ENCODE peak calls at places on chromosomes 7 and 10, in four cellular contexts. D is psoas muscle; Z is CD4-positive, alpha-beta memory T cell; G is tibial nerve. J is an unnamed sample.
A peak's percentile ranks its signal among the peaks of the same experiment; 100 is the strongest.

GRCh38 chr7:73667344-73668102 is at the start of gene VPS37D:
- DNase-seq in D (peak; percentile 94), Z (peak; percentile 96), G (peak; percentile 84), J (peak; percentile 83)

GRCh38 chr7:55477781-55478374 is 94.4 kb downstream of the VOPP1 start:
- DNase-seq in D (no peak), Z (no peak), G (no peak), J (no peak)

GRCh38 chr7:134851141-134851540 is 71.7 kb downstream of the CALD1 start:
- DNase-seq in D (no peak), Z (no peak), G (no peak), J (no peak)

GRCh38 chr10:48491422-48492139 is 113.3 kb downstream of the ARHGAP22 start:
- DNase-seq in D (no peak), Z (no peak), G (no peak), J (no peak)

GRCh38 chr7:137262599-137262998 is 80.9 kb downstream of the PTN start:
- DNase-seq in D (no peak), Z (no peak), G (no peak), J (no peak)

GRCh38 chr7:106905734-106906133 is 40.7 kb downstream of the PIK3CG start:
- DNase-seq in D (no peak), Z (no peak), G (no peak), J (no peak)

GRCh38 chr10:127043312-127043711 is 138.1 kb downstream of the DOCK1 start:
- DNase-seq in D (no peak), Z (no peak), G (no peak), J (no peak)

GRCh38 chr7:11491811-11492210 is 340.2 kb downstream of the THSD7A start:
- DNase-seq in D (no peak), Z (no peak), G (no peak), J (no peak)

GRCh38 chr7:80133361-80134104 is 1.1 kb upstream of the GNAI1 start:
- DNase-seq in D (no peak), Z (no peak), G (no peak), J (no peak)

GRCh38 chr7:132280335-132280734 is 295.9 kb downstream of the PLXNA4 start:
- DNase-seq in D (no peak), Z (no peak), G (no peak), J (no peak)

GRCh38 chr7:106119719-106120118 is 7.6 kb upstream of the SYPL1 start:
- DNase-seq in D (no peak), Z (no peak), G (no peak), J (no peak)

GRCh38 chr7:29977926-29978652 is 11.5 kb downstream of the SCRN1 start:
- DNase-seq in D (no peak), Z (no peak), G (no peak), J (no peak)

GRCh38 chr7:54798569-54798968 is 39.6 kb upstream of the SEC61G start:
- DNase-seq in D (no peak), Z (no peak), G (no peak), J (no peak)

GRCh38 chr10:51162002-51162401 is 87.7 kb downstream of the PRKG1 start:
- DNase-seq in D (no peak), Z (no peak), G (no peak), J (no peak)

GRCh38 chr7:95811846-95812445 is 39.6 kb downstream of the DYNC1I1 start:
- DNase-seq in D (no peak), Z (no peak), G (no peak), J (no peak)

GRCh38 chr7:134690614-134691504 is 44.2 kb downstream of the BPGM start:
- DNase-seq in D (no peak), Z (no peak), G (no peak), J (no peak)

GRCh38 chr10:3273966-3274365 is 101.4 kb upstream of the PITRM1 start:
- DNase-seq in D (no peak), Z (no peak), G (no peak), J (no peak)

GRCh38 chr10:1074748-1075358 is 18.7 kb downstream of the WDR37 start:
- DNase-seq in D (no peak), Z (no peak), G (no peak), J (no peak)

GRCh38 chr7:48213226-48213625 is 42.0 kb downstream of the ABCA13 start:
- DNase-seq in D (no peak), Z (no peak), G (no peak), J (no peak)

GRCh38 chr10:37703833-37704382 is 153.5 kb downstream of the ZNF248 start:
- DNase-seq in D (no peak), Z (no peak), G (no peak), J (no peak)

GRCh38 chr10:34547283-34547682 is 267.8 kb downstream of the PARD3 start:
- DNase-seq in D (no peak), Z (no peak), G (no peak), J (no peak)

GRCh38 chr10:17737021-17737965 is 14.7 kb upstream of the TMEM236 start:
- DNase-seq in D (peak; percentile 67), Z (peak; percentile 20), G (no peak), J (no peak)

GRCh38 chr10:117137031-117137910 is 799 bp downstream of the VAX1 start:
- DNase-seq in D (no peak), Z (no peak), G (no peak), J (no peak)

GRCh38 chr10:99531026-99531695 is 1.6 kb upstream of the NKX2-3 start:
- DNase-seq in D (no peak), Z (no peak), G (no peak), J (no peak)

GRCh38 chr7:2163565-2163964 is 69.2 kb downstream of the MAD1L1 start:
- DNase-seq in D (peak; percentile 25), Z (no peak), G (no peak), J (no peak)

GRCh38 chr7:157793973-157794763 is 457.4 kb downstream of the DNAJB6 start:
- DNase-seq in D (peak; percentile 23), Z (no peak), G (no peak), J (no peak)

GRCh38 chr7:39252916-39253315 is 275.2 kb downstream of the POU6F2 start:
- DNase-seq in D (no peak), Z (no peak), G (no peak), J (no peak)

GRCh38 chr10:119241066-119241465 is 33.7 kb downstream of the GRK5 start:
- DNase-seq in D (no peak), Z (no peak), G (no peak), J (no peak)

GRCh38 chr10:19767876-19768275 is 48.4 kb upstream of the PLXDC2 start:
- DNase-seq in D (no peak), Z (no peak), G (no peak), J (no peak)

GRCh38 chr10:29714096-29714874 is 79.5 kb upstream of the SVIL start:
- DNase-seq in D (no peak), Z (no peak), G (no peak), J (no peak)

GRCh38 chr10:1169981-1170866 is 114.0 kb downstream of the WDR37 start:
- DNase-seq in D (no peak), Z (no peak), G (no peak), J (no peak)

GRCh38 chr10:59847888-59848287 is 58.5 kb downstream of the CCDC6 start:
- DNase-seq in D (no peak), Z (no peak), G (no peak), J (no peak)

GRCh38 chr7:29167721-29168120 is 21.4 kb upstream of the CPVL start:
- DNase-seq in D (no peak), Z (no peak), G (no peak), J (no peak)

DNA sequence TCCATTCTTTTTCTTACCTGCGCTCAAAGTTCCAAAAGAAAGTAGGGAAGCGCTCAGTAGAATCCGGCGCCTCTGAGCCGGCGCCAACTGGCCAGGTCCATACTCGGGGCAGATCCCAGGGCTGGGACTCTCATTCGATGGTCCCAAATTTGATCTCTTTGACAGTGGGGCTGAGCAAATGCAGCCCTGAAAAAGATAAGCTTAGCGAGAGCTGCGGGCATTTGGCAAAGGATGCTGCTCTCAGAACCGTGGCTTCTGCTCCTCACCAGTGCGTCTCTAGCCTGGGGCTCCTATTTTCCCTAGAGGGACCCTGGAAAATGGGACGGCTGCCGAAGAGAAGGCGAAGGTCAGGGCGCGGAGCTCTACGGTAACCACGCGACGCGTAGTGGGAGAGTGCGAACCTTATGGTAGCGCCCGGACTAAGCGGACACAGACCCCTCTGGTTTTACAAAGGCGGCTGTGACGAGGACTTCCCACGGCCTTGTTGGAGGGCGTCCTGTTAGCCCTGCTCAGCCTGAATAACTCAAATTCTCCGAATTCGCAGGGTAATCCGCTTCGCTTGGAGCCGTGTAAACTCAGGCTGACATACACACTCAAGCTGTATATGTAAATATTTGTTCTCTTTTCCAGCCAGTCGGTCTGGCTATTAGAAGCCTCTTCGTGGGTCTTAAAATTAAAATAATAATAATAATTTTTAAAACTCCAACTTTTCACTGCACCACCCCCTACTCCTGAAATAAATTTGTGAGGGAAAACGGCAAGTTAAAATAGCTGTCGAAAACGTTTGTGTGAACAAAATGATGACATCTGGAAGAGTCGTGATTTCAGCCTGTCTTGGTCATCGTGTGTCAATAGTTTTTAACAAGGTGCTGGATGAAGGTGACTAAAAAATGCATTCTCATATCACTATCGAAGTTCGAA is 856 bp upstream of the TBX20 start:
- DNase-seq in D (no peak), Z (no peak), G (no peak), J (no peak)
- H3K27me3 ChIP-seq in D (peaks cover 3% of the 10 kb centered on the region), Z (peaks cover 79% of the 10 kb centered on the region), G (peaks cover 99% of the 10 kb centered on the region), J (peaks cover 61% of the 10 kb centered on the region)

GRCh38 chr10:11150255-11150731 is 132.6 kb downstream of the CELF2 start:
- DNase-seq in D (no peak), Z (peak; percentile 76), G (no peak), J (no peak)
- H3K4me3 ChIP-seq in D (no peak overlapping the region), Z (peak overlapping the region; percentile 51), G (no peak overlapping the region), J (peak overlapping the region; percentile 11)

GRCh38 chr7:155809947-155810606 is 2.2 kb downstream of the SHH start:
- DNase-seq in D (no peak), Z (no peak), G (no peak), J (no peak)
- H3K27me3 ChIP-seq in D (peaks cover 5% of the 10 kb centered on the region), Z (peaks cover 25% of the 10 kb centered on the region), G (peaks cover 94% of the 10 kb centered on the region), J (peaks cover 62% of the 10 kb centered on the region)

DNA sequence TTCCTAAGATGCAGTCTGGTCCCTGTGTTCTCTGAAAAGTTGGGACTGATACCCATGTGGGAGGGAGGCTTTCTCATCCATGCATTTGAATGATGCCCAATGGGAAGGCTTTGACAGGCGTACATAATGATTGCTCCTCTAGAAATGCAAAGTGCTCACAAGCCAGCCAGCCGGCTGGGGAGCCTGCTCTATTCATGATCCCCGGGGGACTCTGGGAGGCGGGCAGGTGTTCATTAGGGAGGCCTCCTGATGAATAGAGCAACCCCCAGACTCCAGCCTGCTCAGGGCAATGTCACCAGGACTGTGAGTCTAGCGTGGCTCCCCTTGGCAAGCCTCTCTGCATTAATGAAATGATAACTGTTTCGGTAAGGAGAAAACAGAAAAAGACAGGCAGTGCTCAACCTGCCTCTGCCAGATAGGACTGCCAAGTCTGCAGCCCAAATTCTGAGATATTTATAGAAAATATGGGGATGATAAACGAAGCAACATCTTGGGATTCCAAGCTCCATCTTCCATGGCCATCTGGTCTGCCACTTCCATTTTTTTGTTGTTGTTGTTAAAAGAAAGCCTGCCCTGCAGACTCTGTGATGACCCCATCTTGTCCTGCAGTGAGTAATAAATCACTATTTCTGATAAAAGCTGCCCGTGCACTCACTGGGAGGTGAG is 236.4 kb downstream of the PRPF18 start:
- DNase-seq in D (no peak), Z (no peak), G (no peak), J (no peak)
- H3K4me3 ChIP-seq in D (no peak overlapping the region), Z (no peak overlapping the region), G (no peak overlapping the region), J (no peak overlapping the region)